ENCODE peak calls at places on chromosomes 16 and 17, in nine cellular contexts. L is sigmoid colon, R is GM12878, N is uterus, J is body of pancreas, V is adrenal gland, S is prostate gland, A is lower leg skin, E is suprapubic skin. I is an unnamed sample.

GRCh38 chr17:79531696-79532095 is 79.2 kb downstream of the RBFOX3 start:
- DNase-seq in L (no peak), R (no peak), N (no peak), J (no peak), V (no peak), S (no peak), A (no peak), E (no peak), I (no peak)

GRCh38 chr16:31090540-31090939 is 1.8 kb upstream of the PRSS53 start:
- DNase-seq in L (no peak), R (no peak), N (no peak), J (no peak), V (no peak), S (no peak), A (no peak), E (no peak), I (no peak)

GRCh38 chr17:64505320-64506200 is 529 bp downstream of the DDX5 start:
- DNase-seq in L (peak; percentile 97), R (no peak), N (peak; percentile 93), J (peak; percentile 94), V (peak; percentile 93), S (peak; percentile 91), A (peak; percentile 98), E (peak; percentile 94), I (peak; percentile 87)

GRCh38 chr16:69544099-69544498 is 21.7 kb upstream of the NFAT5 start:
- DNase-seq in L (no peak), R (no peak), N (no peak), J (no peak), V (no peak), S (no peak), A (no peak), E (no peak), I (no peak)

GRCh38 chr16:68893710-68894705 is 50.7 kb downstream of the TANGO6 start:
- DNase-seq in L (no peak), R (no peak), N (no peak), J (peak; percentile 53), V (no peak), S (no peak), A (peak; percentile 70), E (no peak), I (no peak)

GRCh38 chr16:66774981-66775380 is 23.6 kb upstream of the DYNC1LI2 start:
- DNase-seq in L (no peak), R (no peak), N (no peak), J (no peak), V (no peak), S (no peak), A (no peak), E (no peak), I (no peak)

GRCh38 chr17:68326681-68327080 is 35.4 kb downstream of the ARSG start:
- DNase-seq in L (no peak), R (no peak), N (no peak), J (no peak), V (no peak), S (no peak), A (no peak), E (no peak), I (no peak)

GRCh38 chr16:74107795-74108610 is 188.6 kb upstream of the PSMD7 start:
- DNase-seq in L (no peak), R (peak; percentile 16), N (no peak), J (peak; percentile 77), V (peak; percentile 25), S (peak; percentile 16), A (no peak), E (peak; percentile 67), I (peak; percentile 9)

GRCh38 chr16:74451951-74452758 is 30.9 kb upstream of the CLEC18B start:
- DNase-seq in L (no peak), R (peak; percentile 38), N (no peak), J (no peak), V (no peak), S (no peak), A (no peak), E (no peak), I (no peak)

GRCh38 chr16:58049697-58050185 is 24.2 kb downstream of the MMP15 start:
- DNase-seq in L (no peak), R (no peak), N (no peak), J (no peak), V (no peak), S (no peak), A (no peak), E (no peak), I (no peak)

GRCh38 chr17:40598021-40598927 is 33.0 kb upstream of the CCR7 start:
- DNase-seq in L (no peak), R (no peak), N (no peak), J (no peak), V (no peak), S (no peak), A (no peak), E (no peak), I (no peak)

GRCh38 chr16:13307255-13307654 is 405.9 kb downstream of the SHISA9 start:
- DNase-seq in L (no peak), R (no peak), N (no peak), J (no peak), V (no peak), S (no peak), A (no peak), E (no peak), I (no peak)

GRCh38 chr17:72255481-72255880 is 134.7 kb downstream of the SOX9 start:
- DNase-seq in L (no peak), R (no peak), N (no peak), J (no peak), V (no peak), S (no peak), A (no peak), E (no peak), I (no peak)

DNA sequence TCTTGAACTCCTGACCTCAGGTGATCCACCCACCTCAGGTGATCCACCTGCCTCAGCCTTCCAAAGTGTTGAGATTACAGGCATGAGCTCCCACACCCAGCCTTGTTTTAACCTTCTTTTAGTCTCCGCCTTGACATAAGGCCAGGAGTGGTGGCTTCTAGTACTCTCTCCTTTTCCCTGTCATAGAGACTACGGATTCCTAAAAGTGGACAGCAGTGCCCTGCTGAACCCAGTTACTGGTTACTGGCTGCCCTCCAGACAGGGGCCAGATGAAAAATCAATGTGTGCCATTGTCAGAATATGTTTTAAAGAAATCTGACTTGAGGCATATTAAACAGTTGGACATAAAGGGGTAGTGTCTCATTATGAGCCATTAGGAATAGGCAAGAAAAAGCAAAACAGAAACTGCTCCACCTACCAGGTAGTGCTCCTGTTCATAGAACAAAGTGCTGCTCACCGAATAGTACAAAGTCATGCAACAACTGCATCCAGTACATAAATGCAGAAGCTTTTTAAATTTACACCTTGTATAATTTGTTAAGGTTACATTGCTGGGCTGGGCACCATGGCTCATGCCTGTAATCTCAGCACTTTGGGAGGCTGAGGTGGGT is 32.1 kb downstream of the TRIM25 start:
- DNase-seq in L (no peak), R (no peak), N (no peak), J (no peak), V (no peak), S (no peak), A (no peak), E (no peak), I (no peak)
- TF ChIP-seq POLR2A in L (no peak), R (no peak), N (no peak), J (no peak), V (no peak), S (no peak), A (no peak), E (no peak), I (no peak)

DNA sequence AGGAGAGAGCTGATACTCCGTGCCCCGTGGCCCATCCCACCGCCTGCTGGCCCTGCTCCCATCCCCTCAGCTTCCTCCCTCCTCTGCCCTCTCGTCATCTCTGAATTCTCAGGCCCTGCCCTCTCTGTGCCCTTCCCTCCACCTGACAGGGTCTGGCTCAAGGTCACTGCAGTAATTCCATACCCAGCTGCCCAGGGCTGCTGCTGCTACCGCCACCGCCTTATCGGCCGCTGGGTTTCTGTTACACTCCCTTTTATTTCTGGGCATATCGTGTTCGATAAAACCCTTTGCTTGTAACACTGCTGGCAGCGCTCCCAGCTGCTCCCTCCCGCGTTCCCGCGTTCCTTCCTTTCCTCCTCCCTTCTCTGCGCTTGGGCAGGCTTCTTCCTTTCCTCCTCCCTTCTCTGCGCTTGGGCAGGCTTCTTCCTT is 1.2 kb downstream of the EPN3 start:
- DNase-seq in L (no peak), R (no peak), N (peak; percentile 75), J (peak; percentile 84), V (peak; percentile 88), S (peak; percentile 66), A (no peak), E (no peak), I (peak; percentile 48)
- H3K4me3 ChIP-seq in L (no peak overlapping the region), R (no peak overlapping the region), N (peak overlapping the region; percentile 5), J (peak overlapping the region; percentile 28), V (no peak overlapping the region), S (peak overlapping the region; percentile 64), A (peak overlapping the region; percentile 41), E (peak overlapping the region; percentile 51), I (no peak overlapping the region)

GRCh38 chr17:31650756-31651520 is 208.1 kb downstream of the COPRS start:
- DNase-seq in L (no peak), R (no peak), N (no peak), J (no peak), V (no peak), S (no peak), A (no peak), E (no peak), I (no peak)

GRCh38 chr17:31646642-31647041 is 212.4 kb downstream of the COPRS start:
- DNase-seq in L (no peak), R (no peak), N (no peak), J (no peak), V (no peak), S (no peak), A (no peak), E (no peak), I (no peak)

GRCh38 chr17:31649302-31649701 is 209.7 kb downstream of the COPRS start:
- DNase-seq in L (no peak), R (no peak), N (no peak), J (no peak), V (no peak), S (no peak), A (peak; percentile 71), E (no peak), I (no peak)

DNA sequence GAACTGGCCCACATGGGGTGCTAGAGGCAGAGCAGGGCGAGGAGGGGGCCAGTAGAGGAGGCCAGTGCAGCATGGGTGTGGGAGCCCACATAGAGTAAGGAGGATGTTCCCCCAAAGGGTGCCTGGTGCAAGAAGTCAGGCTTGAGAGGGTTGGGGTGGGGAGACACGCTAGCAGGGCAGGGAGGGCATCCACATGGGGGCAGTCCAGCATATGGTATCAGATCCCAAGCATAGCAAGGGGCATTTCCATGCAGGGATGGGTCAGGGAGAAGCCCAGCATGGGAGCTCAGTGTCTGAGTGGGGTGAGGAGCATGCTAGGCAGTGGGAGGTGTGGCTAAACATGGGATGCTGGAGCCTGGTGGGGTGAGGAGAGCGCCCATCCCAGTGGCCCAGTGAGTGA is 213.7 kb downstream of the COPRS start:
- DNase-seq in L (no peak), R (no peak), N (no peak), J (no peak), V (no peak), S (no peak), A (no peak), E (no peak), I (no peak)
- TF ChIP-seq CTCF in L (no peak), R (no peak), N (no peak), J (no peak), V (no peak), S (no peak), A (no peak), E (no peak), I (no peak)

DNA sequence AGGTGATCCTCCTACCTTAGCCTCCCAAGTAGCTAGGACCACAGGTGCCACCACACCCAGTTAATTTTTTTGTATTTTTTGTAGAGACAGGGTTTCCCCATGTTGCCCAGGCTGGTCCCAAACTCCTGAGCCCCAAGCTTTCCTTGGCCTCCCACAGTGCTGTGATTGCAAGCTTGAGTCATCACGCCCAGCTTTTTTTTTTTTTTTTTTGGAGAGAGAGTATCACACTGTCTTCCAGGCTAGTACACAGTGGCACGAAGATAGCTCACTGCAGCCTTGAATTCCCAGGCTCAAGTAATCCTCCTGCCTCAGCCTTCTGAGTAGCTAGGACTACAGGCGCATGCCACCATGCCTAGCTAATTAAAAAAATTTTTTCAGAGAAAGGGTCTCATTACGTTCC is 27.2 kb downstream of the HEATR9 start:
- DNase-seq in L (no peak), R (no peak), N (no peak), J (no peak), V (peak; percentile 47), S (no peak), A (no peak), E (no peak), I (no peak)
- TF ChIP-seq POLR2A in L (no peak), R (no peak), N (no peak), J (no peak), V (no peak), S (no peak), A (no peak), E (no peak), I (no peak)